ENCODE peak calls at places on chromosome 6, in eight cellular contexts. P, O, K, D, H, T, W and X are unnamed samples. For H3K4me1 and H3K36me3, the result is how much of the 10 kb centered on the place peaks cover.

GRCh38 chr6:168956141-168956838 is 297.4 kb downstream of the THBS2 start:
- DNase-seq in P (no peak), O (no peak), K (no peak), D (peak), H (no peak), T (no peak), W (no peak), X (no peak)

GRCh38 chr6:3913077-3913957 is 64.1 kb downstream of the FAM50B start:
- DNase-seq in P (no peak), O (no peak), K (peak), D (peak), H (no peak), T (no peak), W (no peak), X (no peak)

GRCh38 chr6:4931530-4932505 is 72.0 kb downstream of the RPP40 start:
- DNase-seq in P (no peak), O (no peak), K (no peak), D (no peak), H (no peak), T (peak), W (no peak), X (no peak)

GRCh38 chr6:55997223-55997874 is 122.0 kb upstream of the BMP5 start:
- DNase-seq in P (no peak), O (peak), K (no peak), D (no peak), H (no peak), T (no peak), W (no peak), X (no peak)

GRCh38 chr6:167007930-167008329 is 8.7 kb downstream of the CEP43 start:
- DNase-seq in P (no peak), O (no peak), K (no peak), D (no peak), H (no peak), T (no peak), W (no peak), X (no peak)

GRCh38 chr6:143128346-143129015 is 67.8 kb downstream of the AIG1 start:
- DNase-seq in P (no peak), O (no peak), K (no peak), D (no peak), H (no peak), T (no peak), W (no peak), X (no peak)

GRCh38 chr6:150256618-150257272 is 112.1 kb upstream of the IYD start:
- DNase-seq in P (no peak), O (no peak), K (no peak), D (peak), H (no peak), T (no peak), W (no peak), X (no peak)

GRCh38 chr6:23349521-23350147 is 776.4 kb upstream of the NRSN1 start:
- DNase-seq in P (no peak), O (no peak), K (no peak), D (peak), H (no peak), T (no peak), W (no peak), X (no peak)

GRCh38 chr6:7138921-7139358 is 31.2 kb downstream of the RREB1 start:
- DNase-seq in P (peak), O (peak), K (peak), D (no peak), H (no peak), T (no peak), W (no peak), X (peak)

GRCh38 chr6:136811261-136811660 is 11.1 kb upstream of the PEX7 start:
- DNase-seq in P (no peak), O (no peak), K (no peak), D (peak), H (no peak), T (no peak), W (no peak), X (no peak)

GRCh38 chr6:100620085-100620484 is 155.4 kb upstream of the SIM1 start:
- DNase-seq in P (no peak), O (no peak), K (no peak), D (peak), H (no peak), T (no peak), W (no peak), X (no peak)

GRCh38 chr6:90463359-90463758 is 123.5 kb downstream of the MAP3K7 start:
- DNase-seq in P (peak), O (no peak), K (no peak), D (no peak), H (no peak), T (no peak), W (no peak), X (no peak)

GRCh38 chr6:30007132-30007764 is 53.8 kb upstream of the POLR1H start:
- DNase-seq in P (no peak), O (peak), K (no peak), D (no peak), H (peak), T (no peak), W (no peak), X (peak)

GRCh38 chr6:20265842-20266241 is 53.6 kb upstream of the MBOAT1 start:
- DNase-seq in P (no peak), O (no peak), K (no peak), D (no peak), H (no peak), T (no peak), W (no peak), X (no peak)

GRCh38 chr6:23003671-23004598 is 434.6 kb downstream of the HDGFL1 start:
- DNase-seq in P (no peak), O (no peak), K (peak), D (no peak), H (peak), T (no peak), W (no peak), X (no peak)

GRCh38 chr6:7431594-7432390 is 42.2 kb downstream of the RIOK1 start:
- DNase-seq in P (no peak), O (no peak), K (no peak), D (peak), H (no peak), T (no peak), W (no peak), X (no peak)

GRCh38 chr6:37550436-37550835 is 50.7 kb upstream of the CCDC167 start:
- DNase-seq in P (no peak), O (no peak), K (no peak), D (peak), H (no peak), T (no peak), W (no peak), X (no peak)

GRCh38 chr6:15016813-15017212 is 229.1 kb upstream of the JARID2 start:
- DNase-seq in P (no peak), O (no peak), K (no peak), D (no peak), H (no peak), T (no peak), W (no peak), X (no peak)

GRCh38 chr6:306641-307061 is 14.4 kb downstream of the DUSP22 start:
- DNase-seq in P (no peak), O (peak), K (no peak), D (no peak), H (no peak), T (no peak), W (no peak), X (no peak)

GRCh38 chr6:487956-488355 is 96.4 kb downstream of the IRF4 start:
- DNase-seq in P (peak), O (no peak), K (no peak), D (no peak), H (no peak), T (no peak), W (no peak), X (no peak)

GRCh38 chr6:107290491-107290890 is 168.9 kb downstream of the PDSS2 start:
- DNase-seq in P (no peak), O (no peak), K (no peak), D (no peak), H (no peak), T (no peak), W (no peak), X (no peak)

GRCh38 chr6:35240838-35241801 is 18.4 kb upstream of the ZNF76 start:
- DNase-seq in P (peak), O (peak), K (peak), D (no peak), H (peak), T (peak), W (no peak), X (peak)

GRCh38 chr6:138577151-138577915 is 78.0 kb upstream of the NHSL1 start:
- DNase-seq in P (no peak), O (no peak), K (no peak), D (peak), H (no peak), T (peak), W (no peak), X (no peak)

GRCh38 chr6:99521557-99522286 is 6.5 kb upstream of the USP45 start:
- DNase-seq in P (no peak), O (no peak), K (no peak), D (peak), H (peak), T (peak), W (no peak), X (no peak)

GRCh38 chr6:125188037-125188436 is 34.5 kb downstream of the TPD52L1 start:
- DNase-seq in P (no peak), O (no peak), K (no peak), D (peak), H (no peak), T (no peak), W (no peak), X (no peak)

GRCh38 chr6:11535801-11536230 is 1.7 kb upstream of the TMEM170B start:
- DNase-seq in P (no peak), O (no peak), K (no peak), D (peak), H (no peak), T (peak), W (no peak), X (no peak)

GRCh38 chr6:169204167-169204566 is 49.5 kb downstream of the THBS2 start:
- DNase-seq in P (no peak), O (no peak), K (no peak), D (no peak), H (no peak), T (no peak), W (no peak), X (no peak)

GRCh38 chr6:137659871-137660270 is 165.7 kb upstream of the OLIG3 start:
- DNase-seq in P (no peak), O (no peak), K (no peak), D (no peak), H (no peak), T (no peak), W (no peak), X (no peak)

GRCh38 chr6:130029163-130029562 is 10.8 kb downstream of the L3MBTL3 start:
- DNase-seq in P (no peak), O (no peak), K (no peak), D (no peak), H (no peak), T (no peak), W (no peak), X (peak)

GRCh38 chr6:37663016-37663810 is 34.5 kb downstream of the MDGA1 start:
- DNase-seq in P (no peak), O (no peak), K (no peak), D (peak), H (no peak), T (no peak), W (no peak), X (no peak)

GRCh38 chr6:84623956-84624680 is 140.3 kb downstream of the TBX18 start:
- DNase-seq in P (no peak), O (no peak), K (no peak), D (peak), H (no peak), T (peak), W (no peak), X (no peak)

GRCh38 chr6:75800708-75801505 is 51.9 kb downstream of the MYO6 start:
- DNase-seq in P (no peak), O (no peak), K (no peak), D (no peak), H (no peak), T (no peak), W (no peak), X (no peak)

GRCh38 chr6:71190809-71191208 is 97.8 kb upstream of the OGFRL1 start:
- DNase-seq in P (no peak), O (no peak), K (no peak), D (no peak), H (no peak), T (peak), W (no peak), X (no peak)

GRCh38 chr6:2877057-2877882 is 25.8 kb downstream of the SERPINB9 start:
- DNase-seq in P (no peak), O (peak), K (no peak), D (peak), H (no peak), T (no peak), W (no peak), X (no peak)

GRCh38 chr6:21942910-21943309 is 349.4 kb downstream of the SOX4 start:
- DNase-seq in P (no peak), O (no peak), K (no peak), D (peak), H (no peak), T (no peak), W (no peak), X (no peak)

GRCh38 chr6:36911946-36912555 is 26.3 kb downstream of the C6orf89 start:
- DNase-seq in P (peak), O (no peak), K (no peak), D (no peak), H (no peak), T (no peak), W (no peak), X (no peak)

GRCh38 chr6:80467408-80467807 is 360.9 kb downstream of the BCKDHB start:
- DNase-seq in P (no peak), O (no peak), K (no peak), D (no peak), H (no peak), T (no peak), W (no peak), X (no peak)

GRCh38 chr6:157276134-157276532 is 47.2 kb downstream of the TMEM242 start:
- DNase-seq in P (no peak), O (no peak), K (no peak), D (no peak), H (no peak), T (no peak), W (no peak), X (no peak)
- H3K4me1 ChIP-seq in P (under half), O (under half), K (under half), D (under half), H (under half), T (under half), W (under half), X (under half)

GRCh38 chr6:47308674-47309325 is 905 bp downstream of the TNFRSF21 start:
- DNase-seq in P (no peak), O (peak), K (no peak), D (peak), H (peak), T (peak), W (no peak), X (peak)

GRCh38 chr6:47308223-47308567 is 1.5 kb downstream of the TNFRSF21 start:
- DNase-seq in P (no peak), O (no peak), K (no peak), D (no peak), H (no peak), T (peak), W (no peak), X (no peak)

GRCh38 chr6:47309326-47310130 is at the start of gene TNFRSF21:
- DNase-seq in P (peak), O (peak), K (peak), D (peak), H (peak), T (peak), W (peak), X (peak)

GRCh38 chr6:47307362-47308222 is 2.1 kb downstream of the TNFRSF21 start:
- DNase-seq in P (no peak), O (no peak), K (no peak), D (no peak), H (no peak), T (no peak), W (no peak), X (no peak)

GRCh38 chr6:47306887-47307286 is 2.8 kb downstream of the TNFRSF21 start:
- DNase-seq in P (no peak), O (no peak), K (no peak), D (no peak), H (no peak), T (no peak), W (no peak), X (no peak)
- H3K4me3 ChIP-seq in P (no peak), O (no peak), K (no peak), D (no peak), H (no peak), T (no peak), W (peak), X (no peak)

DNA sequence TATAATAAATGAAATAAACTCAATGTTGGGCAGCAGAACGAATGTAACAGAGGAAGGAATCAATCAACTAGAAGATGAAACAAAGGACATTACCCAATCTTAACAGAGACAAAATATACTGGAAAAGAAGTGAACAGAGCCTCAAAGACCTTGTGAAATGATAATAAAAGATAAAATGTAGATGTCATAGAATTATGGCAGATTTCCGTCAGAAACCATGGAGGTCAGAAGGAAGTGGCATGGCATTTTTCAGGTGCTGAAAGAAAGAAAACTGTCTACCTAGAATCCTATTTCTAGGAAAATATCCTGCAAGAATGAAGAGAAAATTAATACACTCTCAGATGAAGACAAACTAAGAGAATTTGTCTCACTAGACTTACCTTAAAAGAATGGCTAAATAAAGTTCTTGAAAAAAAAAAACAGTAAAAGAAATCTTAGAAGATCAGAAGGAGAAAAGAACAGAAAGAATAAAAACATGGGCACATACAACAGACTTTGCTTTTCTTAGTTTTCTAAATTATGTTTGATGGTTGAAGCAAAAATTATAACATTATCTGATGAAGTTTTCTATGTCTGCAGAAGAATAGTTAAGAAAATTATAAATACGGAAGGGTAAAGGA is 23.4 kb upstream of the ZBTB2 start:
- DNase-seq in P (no peak), O (no peak), K (no peak), D (no peak), H (no peak), T (no peak), W (no peak), X (no peak)
- H3K36me3 ChIP-seq in P (under half), O (half or more), K (under half), D (under half), H (under half), T (under half), W (half or more), X (under half)

DNA sequence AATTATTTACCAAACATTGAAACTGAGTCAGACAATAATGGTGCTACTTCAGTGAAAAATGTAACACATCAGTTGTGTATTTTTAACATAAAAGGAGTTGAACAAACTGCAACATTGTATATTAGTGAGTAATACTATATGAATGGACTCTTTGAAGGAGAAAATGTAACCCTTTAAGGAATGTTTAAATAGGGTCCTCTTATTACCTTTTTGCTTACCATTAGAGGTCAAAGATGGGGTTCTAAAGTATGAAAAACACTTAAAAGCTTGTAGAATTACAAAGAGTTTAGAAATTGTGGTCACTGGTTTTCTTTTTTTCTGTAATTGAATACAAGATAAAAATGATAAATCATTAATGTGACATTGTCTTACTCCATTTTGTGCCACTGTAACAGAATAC is 43.3 kb downstream of the SESN1 start:
- DNase-seq in P (no peak), O (no peak), K (no peak), D (peak), H (no peak), T (no peak), W (no peak), X (no peak)
- H3K4me1 ChIP-seq in P (under half), O (under half), K (under half), D (under half), H (under half), T (under half), W (under half), X (under half)

GRCh38 chr6:154243793-154244768 is 112.5 kb downstream of the IPCEF1 start:
- DNase-seq in P (no peak), O (no peak), K (no peak), D (no peak), H (no peak), T (peak), W (no peak), X (no peak)

GRCh38 chr6:154249499-154250298 is 106.9 kb downstream of the IPCEF1 start:
- DNase-seq in P (no peak), O (no peak), K (no peak), D (no peak), H (no peak), T (no peak), W (no peak), X (peak)

GRCh38 chr6:154247119-154247814 is 109.3 kb downstream of the IPCEF1 start:
- DNase-seq in P (peak), O (no peak), K (no peak), D (no peak), H (no peak), T (peak), W (no peak), X (no peak)

GRCh38 chr6:154245542-154245941 is 111.1 kb downstream of the IPCEF1 start:
- DNase-seq in P (no peak), O (no peak), K (no peak), D (no peak), H (no peak), T (no peak), W (no peak), X (no peak)

DNA sequence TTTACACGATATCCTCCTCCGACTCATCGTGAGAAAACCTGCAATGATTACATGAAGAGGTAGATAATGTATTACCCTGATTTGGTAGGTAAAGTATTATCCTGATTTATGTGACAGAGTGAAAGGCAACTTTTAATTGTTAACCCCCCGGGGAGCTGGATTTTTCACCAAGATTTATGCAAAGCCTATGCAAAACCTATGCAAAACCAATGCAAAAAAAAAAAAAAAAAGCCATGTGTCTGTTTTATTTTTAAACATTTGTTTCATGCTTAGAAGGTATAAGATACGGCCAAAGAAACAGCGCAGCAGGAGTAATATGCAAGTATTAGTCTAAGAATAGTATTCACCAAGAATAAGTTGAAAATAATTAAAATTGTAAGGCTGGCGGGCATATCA is 109.9 kb downstream of the IPCEF1 start:
- DNase-seq in P (no peak), O (no peak), K (no peak), D (no peak), H (no peak), T (no peak), W (no peak), X (no peak)
- H3K4me3 ChIP-seq in P (peak), O (no peak), K (peak), D (no peak), H (no peak), T (no peak), W (peak), X (peak)

DNA sequence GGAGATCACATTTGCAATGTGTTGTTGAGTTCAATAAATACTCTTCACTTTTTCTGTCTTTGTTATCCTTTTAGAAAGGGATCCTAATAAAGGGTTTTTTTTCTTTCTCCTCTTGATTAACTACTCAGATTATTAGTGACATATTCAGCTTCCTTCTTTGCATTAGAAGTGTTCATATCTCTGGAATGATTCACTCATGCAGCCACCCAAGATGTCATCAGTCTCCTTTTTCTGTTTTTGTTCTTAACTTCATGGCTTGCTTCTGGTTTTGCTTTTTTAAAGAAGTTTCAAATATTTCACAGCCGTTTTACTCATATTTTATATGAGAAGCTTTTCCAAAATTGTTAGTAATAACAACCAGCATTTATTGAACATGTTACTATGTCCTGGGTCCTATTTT is 187.6 kb downstream of the TMEM242 start:
- DNase-seq in P (no peak), O (no peak), K (no peak), D (peak), H (no peak), T (no peak), W (no peak), X (no peak)
- H3K36me3 ChIP-seq in P (under half), O (under half), K (under half), D (under half), H (under half), T (under half), W (half or more), X (under half)